ENCODE peak calls at places on chromosomes 4 and X, in four cellular contexts. P, G, I and Z are unnamed samples.

GRCh38 chrX:107710617-107711391 is 64.8 kb downstream of the TSC22D3 start:
- DNase-seq in P (peak; percentile 86), G (peak; percentile 76), I (peak; percentile 64), Z (peak; percentile 80)

GRCh38 chrX:136627381-136627780 is 20.6 kb upstream of the CD40LG start:
- DNase-seq in P (no peak), G (no peak), I (no peak), Z (no peak)

GRCh38 chr4:159608434-159608833 is 505.6 kb downstream of the RAPGEF2 start:
- DNase-seq in P (no peak), G (no peak), I (no peak), Z (peak; percentile 36)

GRCh38 chr4:2794707-2795557 is 2.0 kb downstream of the SH3BP2 start:
- DNase-seq in P (no peak), G (no peak), I (peak; percentile 88), Z (no peak)

GRCh38 chr4:101370663-101371210 is 23.4 kb upstream of the PPP3CA start:
- DNase-seq in P (no peak), G (peak; percentile 49), I (no peak), Z (no peak)

GRCh38 chrX:71210829-71211228 is 12.2 kb upstream of the GJB1 start:
- DNase-seq in P (no peak), G (no peak), I (no peak), Z (no peak)

GRCh38 chr4:78784255-78784654 is 8.1 kb downstream of the BMP2K start:
- DNase-seq in P (peak; percentile 79), G (no peak), I (no peak), Z (no peak)

GRCh38 chr4:60173718-60174117 is 1026.4 kb upstream of the ADGRL3 start:
- DNase-seq in P (no peak), G (no peak), I (no peak), Z (no peak)

GRCh38 chr4:3322059-3322550 is 29.3 kb downstream of the RGS12 start:
- DNase-seq in P (no peak), G (peak; percentile 44), I (no peak), Z (no peak)

GRCh38 chr4:8053688-8054449 is 104.7 kb downstream of the ABLIM2 start:
- DNase-seq in P (no peak), G (no peak), I (no peak), Z (no peak)

GRCh38 chr4:8155048-8155447 is 3.6 kb downstream of the ABLIM2 start:
- DNase-seq in P (no peak), G (no peak), I (no peak), Z (no peak)

GRCh38 chr4:26157541-26157940 is 163.3 kb upstream of the RBPJ start:
- DNase-seq in P (no peak), G (no peak), I (no peak), Z (no peak)

GRCh38 chr4:182752158-182752910 is 164.9 kb downstream of the DCTD start:
- DNase-seq in P (peak; percentile 69), G (peak; percentile 84), I (no peak), Z (no peak)

GRCh38 chr4:689498-690122 is 659 bp upstream of the SLC49A3 start:
- DNase-seq in P (no peak), G (no peak), I (no peak), Z (no peak)
- H3K4me3 ChIP-seq in P (no peak overlapping the region), G (peak overlapping the region; percentile 63), I (peak overlapping the region; percentile 56), Z (peak overlapping the region; percentile 42)

DNA sequence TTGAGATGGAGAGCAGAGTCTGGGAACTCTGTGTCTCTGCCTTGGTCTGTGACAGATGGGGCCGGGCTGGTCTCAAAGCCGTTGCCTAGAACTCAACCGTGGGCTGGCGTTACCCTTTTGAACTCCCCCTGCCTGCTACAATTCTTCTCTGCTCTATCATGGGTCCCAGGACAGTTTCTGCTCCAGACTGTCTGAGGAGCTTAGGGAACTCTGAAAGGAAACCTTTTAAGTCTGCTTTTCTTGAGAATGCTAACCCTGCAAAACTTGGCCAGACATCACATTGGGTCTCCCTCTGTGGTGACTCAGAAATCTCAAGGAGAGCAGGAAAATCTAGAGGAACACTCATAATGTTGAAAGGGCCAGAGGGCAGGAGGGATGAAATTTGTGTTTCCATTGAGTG is 240.6 kb downstream of the CBR4 start:
- DNase-seq in P (no peak), G (no peak), I (no peak), Z (no peak)
- H3K4me3 ChIP-seq in P (no peak overlapping the region), G (no peak overlapping the region), I (no peak overlapping the region), Z (no peak overlapping the region)

DNA sequence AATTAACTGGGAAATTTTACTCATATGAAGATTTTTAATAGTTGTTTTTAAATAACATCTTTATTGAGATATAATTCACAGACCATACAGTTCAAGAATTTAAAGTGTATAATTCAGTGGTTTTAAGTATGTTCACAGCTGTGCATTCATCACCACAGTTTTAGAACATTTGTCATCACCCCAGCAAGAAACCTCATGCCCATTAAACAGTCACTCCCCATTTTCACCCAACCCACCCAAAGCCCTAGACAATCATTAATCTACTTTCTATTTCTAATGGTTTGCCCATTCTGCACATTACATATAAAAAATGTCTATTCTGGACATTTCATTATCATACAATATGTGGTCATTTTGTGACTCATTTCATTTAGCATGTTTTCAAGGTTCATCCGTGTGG is 2.8 kb downstream of the UPRT start:
- DNase-seq in P (no peak), G (no peak), I (no peak), Z (no peak)
- H3K4me3 ChIP-seq in P (no peak overlapping the region), G (no peak overlapping the region), I (no peak overlapping the region), Z (no peak overlapping the region)

GRCh38 chrX:134025986-134026731 is 40.8 kb upstream of the GPC3 start:
- DNase-seq in P (no peak), G (peak; percentile 63), I (no peak), Z (no peak)
- H3K4me3 ChIP-seq in P (no peak overlapping the region), G (peak overlapping the region; percentile 50), I (no peak overlapping the region), Z (peak overlapping the region; percentile 23)

GRCh38 chr4:176288020-176288419 is 19.0 kb upstream of the ASB5 start:
- DNase-seq in P (no peak), G (no peak), I (no peak), Z (no peak)
- H3K4me3 ChIP-seq in P (no peak overlapping the region), G (no peak overlapping the region), I (no peak overlapping the region), Z (no peak overlapping the region)

GRCh38 chr4:18021470-18021719 is 160 bp downstream of the LCORL start:
- DNase-seq in P (no peak), G (no peak), I (no peak), Z (no peak)
- H3K4me3 ChIP-seq in P (peak overlapping the region; percentile 93), G (peak overlapping the region; percentile 96), I (peak overlapping the region; percentile 96), Z (peak overlapping the region; percentile 88)

GRCh38 chrX:155231163-155231562 is 14.9 kb downstream of the VBP1 start:
- DNase-seq in P (no peak), G (no peak), I (no peak), Z (no peak)

GRCh38 chrX:155237719-155238118 is 21.5 kb downstream of the VBP1 start:
- DNase-seq in P (no peak), G (no peak), I (no peak), Z (no peak)

DNA sequence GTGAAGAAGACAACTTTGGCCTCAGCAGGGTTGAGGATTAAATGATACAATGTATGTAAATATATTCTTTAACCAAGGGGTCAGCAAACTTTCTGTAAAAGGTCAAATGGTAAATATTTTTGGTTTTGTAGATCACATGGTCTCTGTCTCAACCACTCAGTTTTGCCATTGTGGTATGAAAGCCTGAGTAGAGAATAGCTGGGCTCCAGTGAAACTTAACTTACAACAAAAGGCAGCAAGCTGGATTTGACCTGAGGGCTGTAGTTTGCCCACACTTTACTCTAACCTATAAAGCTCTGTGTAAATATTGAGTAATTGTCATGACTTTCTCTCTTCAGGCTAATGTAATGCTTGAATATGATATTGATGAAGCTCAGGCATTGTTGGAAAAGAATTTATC is 19.6 kb downstream of the VBP1 start:
- DNase-seq in P (no peak), G (no peak), I (no peak), Z (no peak)
- H3K4me3 ChIP-seq in P (no peak overlapping the region), G (no peak overlapping the region), I (no peak overlapping the region), Z (no peak overlapping the region)

DNA sequence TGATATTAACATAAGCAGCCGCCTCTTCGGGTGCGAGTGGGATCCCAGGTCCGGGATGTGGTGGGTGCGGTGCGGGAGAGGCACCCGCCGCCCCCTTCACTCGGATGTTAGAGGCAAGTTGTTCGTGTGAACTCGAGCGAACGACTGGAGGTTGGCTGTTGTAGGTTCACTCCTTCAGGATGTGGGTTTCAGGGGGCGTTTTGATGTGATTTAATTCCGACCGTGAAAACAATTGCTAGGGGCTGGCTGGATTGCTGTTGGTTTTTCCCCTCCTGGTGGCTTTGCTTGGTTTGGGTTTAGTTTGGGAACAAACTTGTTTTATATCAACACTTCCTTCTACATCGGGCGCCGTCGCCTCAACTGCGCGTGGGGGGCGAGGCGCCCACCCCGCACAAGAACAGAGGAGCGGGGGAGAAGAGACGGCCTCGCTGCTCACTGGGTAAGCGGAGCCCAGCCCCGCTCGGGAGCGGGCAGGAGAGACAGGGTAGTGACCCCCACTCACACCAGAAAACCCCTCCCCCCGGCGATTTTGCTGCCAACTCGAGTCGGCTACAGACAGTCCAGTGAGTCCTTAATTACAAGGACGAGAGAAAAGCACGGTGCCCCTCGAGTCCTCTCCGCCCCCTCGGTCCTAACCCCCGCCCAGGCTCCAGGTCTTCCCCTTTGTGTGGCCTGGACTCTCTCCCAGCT is 3.0 kb upstream of the LEF1 start:
- DNase-seq in P (no peak), G (peak; percentile 62), I (no peak), Z (no peak)
- H3K4me3 ChIP-seq in P (no peak overlapping the region), G (peak overlapping the region; percentile 58), I (peak overlapping the region; percentile 56), Z (peak overlapping the region; percentile 63)

DNA sequence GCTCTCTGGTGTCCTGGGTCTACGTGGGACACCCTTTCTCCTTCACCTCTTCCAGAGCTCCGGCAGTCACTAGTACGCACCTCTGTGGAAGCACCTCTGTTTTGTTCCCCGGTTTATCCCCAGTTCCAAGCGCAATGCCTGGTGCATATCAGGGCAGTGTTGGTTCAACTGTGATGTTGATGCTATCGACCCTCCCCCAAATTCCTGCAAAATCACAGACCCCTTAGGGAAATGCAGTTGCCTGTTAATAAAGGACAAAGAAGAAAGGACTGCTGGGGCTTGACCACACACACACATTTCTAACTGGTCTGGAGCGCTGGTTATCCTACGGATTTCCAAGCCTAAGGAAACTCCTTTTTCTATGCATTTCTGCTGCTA is 513 bp upstream of the NMU start:
- DNase-seq in P (no peak), G (peak; percentile 48), I (no peak), Z (no peak)
- H3K4me3 ChIP-seq in P (no peak overlapping the region), G (peak overlapping the region; percentile 87), I (peak overlapping the region; percentile 31), Z (peak overlapping the region; percentile 44)

GRCh38 chr4:108170729-108171540 is 2.2 kb upstream of the LEF1 start:
- DNase-seq in P (no peak), G (peak; percentile 76), I (no peak), Z (no peak)
- H3K4me3 ChIP-seq in P (no peak overlapping the region), G (peak overlapping the region; percentile 58), I (no peak overlapping the region), Z (no peak overlapping the region)